ENCODE peak calls at places on chromosomes 1 and 21, in five cellular contexts. N is cardiac muscle cell, Y is HFFc6, R is Calu3, F is kidney. I is an unnamed sample.

GRCh38 chr1:243729956-243730355 is 120.1 kb downstream of the AKT3 start:
- DNase-seq in N (no peak), Y (no peak), R (peak), F (no peak), I (no peak)

GRCh38 chr21:45590246-45590725 is 48.0 kb upstream of the SLC19A1 start:
- DNase-seq in N (peak), Y (no peak), R (no peak), F (peak), I (peak)

GRCh38 chr1:70855203-70855602 is 192.4 kb downstream of the PTGER3 start:
- DNase-seq in N (no peak), Y (no peak), R (no peak), F (no peak), I (no peak)

GRCh38 chr1:241063281-241063680 is 293.7 kb downstream of the RGS7 start:
- DNase-seq in N (no peak), Y (no peak), R (no peak), F (no peak), I (no peak)

GRCh38 chr1:22780696-22781095 is 70.1 kb downstream of the EPHB2 start:
- DNase-seq in N (peak), Y (no peak), R (peak), F (no peak), I (no peak)

GRCh38 chr1:193338194-193338593 is 151.8 kb upstream of the B3GALT2 start:
- DNase-seq in N (no peak), Y (peak), R (no peak), F (no peak), I (peak)

GRCh38 chr1:58397187-58397820 is 149.2 kb downstream of the OMA1 start:
- DNase-seq in N (no peak), Y (peak), R (no peak), F (no peak), I (peak)

GRCh38 chr1:6000444-6001288 is 8.4 kb upstream of the NPHP4 start:
- DNase-seq in N (peak), Y (no peak), R (no peak), F (peak), I (no peak)

GRCh38 chr1:207822602-207823451 is 71.0 kb downstream of the CD46 start:
- DNase-seq in N (peak), Y (peak), R (peak), F (peak), I (no peak)

DNA sequence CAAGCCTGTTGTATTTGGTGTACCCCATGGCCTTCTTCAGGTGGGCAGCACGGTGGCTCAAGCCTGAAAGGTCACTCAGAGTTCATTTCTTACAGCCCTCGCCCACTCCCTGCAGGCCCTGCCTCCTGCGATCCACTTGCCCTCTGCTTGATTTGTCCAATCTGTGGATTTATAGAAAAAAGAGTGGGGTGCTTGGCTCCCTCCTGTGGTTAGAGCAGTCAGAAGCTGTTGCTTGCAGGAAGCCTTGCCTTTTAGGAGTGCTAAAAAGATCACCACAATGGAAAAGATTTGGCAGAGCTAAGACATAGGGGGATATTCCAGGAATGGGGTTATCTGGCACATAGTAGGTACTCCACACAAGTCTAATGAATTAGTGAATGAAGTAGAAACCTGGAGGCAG is 108.0 kb upstream of the TRABD2B start:
- DNase-seq in N (no peak), Y (no peak), R (peak), F (no peak), I (no peak)
- TF ChIP-seq CTCF in N (peak), Y (no peak), R (no peak), F (peak), I (no peak)

DNA sequence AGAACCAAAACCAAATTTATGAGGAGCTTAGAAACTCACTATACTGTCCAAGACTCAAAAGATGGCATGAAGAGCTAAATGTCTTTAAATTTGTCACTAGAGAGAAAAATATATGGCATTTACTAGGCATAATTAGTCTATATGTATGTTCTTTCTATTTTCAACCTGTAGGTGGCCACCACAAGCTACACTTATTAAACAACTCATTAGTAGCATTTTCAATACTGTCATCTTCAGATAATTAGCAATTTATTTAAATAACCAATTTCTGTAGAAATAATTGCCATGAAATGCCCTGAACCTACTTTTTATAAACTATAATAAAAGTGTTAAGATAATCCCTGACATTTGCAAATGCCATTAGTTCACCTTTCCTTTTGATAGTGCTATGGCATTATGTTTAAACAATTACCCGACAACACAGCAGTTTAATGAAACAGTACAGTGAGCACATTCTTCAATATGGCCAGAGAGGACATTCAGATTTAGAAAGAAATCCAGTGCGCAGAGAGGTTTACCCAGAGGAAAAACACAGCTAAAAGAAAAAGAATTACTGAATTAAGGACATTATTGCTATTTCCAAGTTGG is 522.5 kb downstream of the PTBP2 start:
- DNase-seq in N (peak), Y (peak), R (no peak), F (no peak), I (peak)
- TF ChIP-seq CTCF in N (peak), Y (peak), R (peak), F (no peak), I (peak)

DNA sequence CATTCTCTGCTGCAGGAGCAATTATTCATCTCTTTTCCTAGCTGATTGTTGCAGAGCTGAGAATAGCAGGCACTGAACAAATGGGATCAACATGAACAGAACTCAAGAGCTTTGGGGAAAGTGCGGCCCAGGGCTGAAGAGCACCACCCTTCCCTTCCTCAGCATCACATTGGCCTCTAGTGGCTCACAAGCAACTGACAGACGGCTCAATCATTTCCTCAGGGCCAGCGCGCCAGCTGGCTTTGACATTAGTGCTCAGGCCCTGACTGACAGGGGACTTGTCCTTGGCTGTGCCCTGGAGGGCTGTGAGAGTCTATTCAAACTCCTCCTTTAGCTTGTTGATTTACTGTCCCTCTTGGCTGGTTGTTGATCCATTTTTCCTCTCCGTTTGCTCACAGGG is 295.4 kb downstream of the HLX start:
- DNase-seq in N (peak), Y (no peak), R (no peak), F (no peak), I (no peak)
- TF ChIP-seq CTCF in N (no peak), Y (no peak), R (no peak), F (no peak), I (no peak)

GRCh38 chr1:107557095-107557494 is 407.9 kb downstream of the VAV3 start:
- DNase-seq in N (no peak), Y (no peak), R (no peak), F (no peak), I (no peak)

GRCh38 chr1:107555578-107555977 is 409.4 kb downstream of the VAV3 start:
- DNase-seq in N (no peak), Y (no peak), R (no peak), F (no peak), I (no peak)

DNA sequence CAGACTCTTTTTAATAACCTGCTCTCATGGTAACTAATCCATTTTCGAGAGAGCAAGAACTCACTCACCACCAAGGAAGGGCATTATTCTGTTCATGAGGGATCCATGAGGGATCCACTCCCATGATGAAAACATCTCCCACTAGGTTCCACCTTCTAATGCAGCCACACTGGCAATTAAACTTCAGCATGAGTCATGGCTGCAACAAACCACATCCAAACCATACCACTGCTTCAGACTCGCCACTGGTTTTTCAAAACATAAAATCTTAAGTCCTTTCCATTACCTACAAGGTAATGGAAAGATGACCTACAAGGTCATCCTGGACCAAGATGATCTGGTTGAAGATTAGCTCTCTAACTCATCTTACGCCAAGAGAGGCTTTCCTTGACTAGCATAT is 405.1 kb downstream of the VAV3 start:
- DNase-seq in N (no peak), Y (no peak), R (no peak), F (no peak), I (peak)
- TF ChIP-seq CTCF in N (no peak), Y (no peak), R (no peak), F (no peak), I (no peak)

GRCh38 chr1:216306830-216307229 is 116.4 kb downstream of the USH2A start:
- DNase-seq in N (no peak), Y (no peak), R (no peak), F (no peak), I (no peak)

GRCh38 chr1:216314369-216315095 is 108.7 kb downstream of the USH2A start:
- DNase-seq in N (no peak), Y (no peak), R (no peak), F (no peak), I (peak)

DNA sequence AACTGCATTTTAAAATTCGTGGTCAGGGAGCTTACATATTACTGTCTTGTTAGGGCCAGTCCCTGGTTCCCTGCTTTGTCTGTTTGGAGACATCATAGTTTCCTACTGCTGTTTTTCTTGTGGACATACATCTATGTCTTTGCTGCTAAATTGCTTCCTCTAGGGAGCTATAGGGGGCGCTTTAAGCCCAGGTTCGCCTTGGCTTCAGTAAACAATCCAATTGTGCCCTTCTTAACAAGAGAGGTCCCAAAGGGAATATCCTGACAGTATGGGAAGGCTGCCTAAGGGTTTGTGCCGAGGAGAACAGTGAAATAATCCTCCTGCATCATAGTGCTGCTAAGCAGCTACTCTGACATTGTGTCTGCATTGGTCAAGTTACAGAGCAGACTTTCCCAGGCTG is 112.5 kb downstream of the USH2A start:
- DNase-seq in N (peak), Y (peak), R (peak), F (no peak), I (peak)
- TF ChIP-seq CTCF in N (peak), Y (peak), R (peak), F (no peak), I (peak)

GRCh38 chr1:99227498-99227897 is 36.8 kb upstream of the PLPPR4 start:
- DNase-seq in N (no peak), Y (no peak), R (no peak), F (no peak), I (no peak)
- TF ChIP-seq CTCF in N (no peak), Y (no peak), R (no peak), F (no peak), I (no peak)

GRCh38 chr1:116372651-116373444 is at the start of gene ATP1A1:
- DNase-seq in N (peak), Y (peak), R (peak), F (peak), I (peak)
- TF ChIP-seq CTCF in N (peak), Y (no peak), R (no peak), F (peak), I (no peak)

DNA sequence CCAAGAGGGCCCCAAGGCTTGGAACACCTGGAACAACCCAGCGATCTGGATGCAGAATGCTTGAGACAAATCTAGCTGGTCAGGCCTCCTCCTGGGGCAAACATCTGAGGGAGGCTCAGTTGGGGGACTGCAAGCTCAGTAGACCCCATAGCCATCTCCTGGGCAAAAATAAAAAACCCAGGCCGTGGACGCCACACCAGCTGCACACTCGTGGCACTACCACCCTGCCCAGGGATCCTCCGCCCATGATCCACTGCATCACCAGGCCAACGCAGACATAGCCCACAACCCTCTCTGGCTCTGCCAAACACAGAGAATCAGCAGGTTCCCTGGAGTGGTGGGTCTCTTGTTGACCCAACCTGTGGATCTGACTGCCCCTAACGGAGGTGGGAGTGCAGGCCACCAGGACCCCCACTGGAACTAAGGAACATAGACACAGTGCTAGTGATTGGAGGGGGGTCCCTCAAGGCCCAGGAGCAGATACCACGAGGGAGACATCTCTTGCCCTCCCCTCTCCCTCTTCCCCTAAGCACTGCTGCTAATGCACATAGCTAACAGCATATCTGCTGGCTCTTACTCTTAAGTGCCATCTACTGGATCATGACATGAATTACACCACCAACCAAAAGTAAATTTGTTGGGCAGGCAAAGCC is 147.2 kb downstream of the CHD1L start:
- DNase-seq in N (peak), Y (peak), R (peak), F (peak), I (peak)
- TF ChIP-seq CTCF in N (peak), Y (peak), R (peak), F (peak), I (peak)

DNA sequence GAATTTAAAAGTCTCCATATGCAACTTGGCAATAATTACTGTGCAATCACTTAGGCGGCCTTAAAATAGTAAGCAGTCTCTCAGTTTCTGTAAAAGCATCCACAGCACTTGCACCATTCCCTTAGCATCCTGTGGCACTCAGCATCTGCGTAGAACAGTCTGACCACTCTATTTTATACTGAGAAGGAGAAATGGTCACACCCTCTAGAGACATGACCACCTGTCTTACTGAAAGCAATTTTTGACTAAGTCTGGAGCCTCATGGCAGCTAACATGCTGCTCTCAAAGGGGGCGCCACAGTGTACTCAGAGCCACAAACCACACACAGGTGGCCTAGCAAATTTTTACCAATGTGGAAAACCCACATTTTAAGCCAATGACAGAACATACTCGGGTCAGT is 62.0 kb downstream of the KCNK1 start:
- DNase-seq in N (no peak), Y (no peak), R (no peak), F (no peak), I (no peak)
- TF ChIP-seq CTCF in N (no peak), Y (no peak), R (no peak), F (no peak), I (no peak)

I was measured in astrocyte of the spinal cord.